ENCODE peak calls at places on chromosome 17, in four cellular contexts. One of them, this sample, is unnamed.

GRCh38 chr17:57724038-57724728 is 20.9 kb downstream of the CCDC182 start:
- DNase-seq in GM12878: peak
- DNase-seq in K562: no peak
- DNase-seq in HL-60: no peak
- DNase-seq in this sample: peak

GRCh38 chr17:57911021-57911420 is 44.2 kb downstream of the CUEDC1 start:
- DNase-seq in HL-60: no peak
- DNase-seq in GM12878: no peak
- DNase-seq in K562: no peak
- DNase-seq in this sample: no peak

GRCh38 chr17:68172461-68172954 is 75.3 kb upstream of the AMZ2 start:
- DNase-seq in K562: peak
- DNase-seq in GM12878: no peak
- DNase-seq in HL-60: peak
- DNase-seq in this sample: no peak

GRCh38 chr17:27892542-27892865 is 661 bp downstream of the LYRM9 start:
- DNase-seq in GM12878: no peak
- DNase-seq in HL-60: no peak
- DNase-seq in K562: peak
- DNase-seq in this sample: no peak

GRCh38 chr17:27449541-27449940 is 6.7 kb upstream of the KSR1 start:
- DNase-seq in K562: no peak
- DNase-seq in HL-60: no peak
- DNase-seq in GM12878: no peak
- DNase-seq in this sample: no peak

GRCh38 chr17:33874617-33875060 is 380.4 kb upstream of the CCL2 start:
- DNase-seq in GM12878: no peak
- DNase-seq in HL-60: peak
- DNase-seq in K562: peak
- DNase-seq in this sample: no peak

GRCh38 chr17:79975498-79976134 is 60.1 kb downstream of the TBC1D16 start:
- DNase-seq in K562: no peak
- DNase-seq in HL-60: no peak
- DNase-seq in GM12878: no peak
- DNase-seq in this sample: no peak

GRCh38 chr17:44794699-44795413 is 35.2 kb downstream of the GJC1 start:
- DNase-seq in GM12878: no peak
- DNase-seq in HL-60: peak
- DNase-seq in K562: peak
- DNase-seq in this sample: no peak

GRCh38 chr17:10612957-10613744 is 44.0 kb downstream of the MYH3 start:
- DNase-seq in GM12878: no peak
- DNase-seq in K562: no peak
- DNase-seq in HL-60: no peak
- DNase-seq in this sample: no peak

GRCh38 chr17:80395402-80396151 is 19.4 kb upstream of the ENDOV start:
- DNase-seq in K562: no peak
- DNase-seq in GM12878: no peak
- DNase-seq in HL-60: peak
- DNase-seq in this sample: no peak

GRCh38 chr17:6711681-6712057 is 1.5 kb downstream of the SLC13A5 start:
- DNase-seq in GM12878: no peak
- DNase-seq in HL-60: peak
- DNase-seq in K562: no peak
- DNase-seq in this sample: no peak

GRCh38 chr17:80848449-80849102 is 143.1 kb upstream of the CHMP6 start:
- DNase-seq in K562: no peak
- DNase-seq in HL-60: no peak
- DNase-seq in GM12878: no peak
- DNase-seq in this sample: no peak

GRCh38 chr17:67420994-67421393 is 43.9 kb downstream of the PITPNC1 start:
- DNase-seq in GM12878: no peak
- DNase-seq in HL-60: no peak
- DNase-seq in K562: no peak
- DNase-seq in this sample: no peak

GRCh38 chr17:17152385-17152784 is 53.7 kb downstream of the PLD6 start:
- DNase-seq in GM12878: no peak
- DNase-seq in HL-60: no peak
- DNase-seq in K562: no peak
- DNase-seq in this sample: no peak

GRCh38 chr17:17603178-17603894 is 11.8 kb upstream of the PEMT start:
- DNase-seq in HL-60: no peak
- DNase-seq in GM12878: no peak
- DNase-seq in K562: no peak
- DNase-seq in this sample: no peak

GRCh38 chr17:37360632-37361031 is 15.2 kb upstream of the C17orf78 start:
- DNase-seq in HL-60: no peak
- DNase-seq in GM12878: no peak
- DNase-seq in K562: no peak
- DNase-seq in this sample: no peak

GRCh38 chr17:50424246-50425000 is 1.6 kb upstream of the ACSF2 start:
- DNase-seq in K562: no peak
- DNase-seq in HL-60: no peak
- DNase-seq in GM12878: no peak
- DNase-seq in this sample: no peak

GRCh38 chr17:60941028-60941427 is 263.4 kb downstream of the BCAS3 start:
- DNase-seq in K562: peak
- DNase-seq in HL-60: no peak
- DNase-seq in GM12878: no peak
- DNase-seq in this sample: no peak

DNA sequence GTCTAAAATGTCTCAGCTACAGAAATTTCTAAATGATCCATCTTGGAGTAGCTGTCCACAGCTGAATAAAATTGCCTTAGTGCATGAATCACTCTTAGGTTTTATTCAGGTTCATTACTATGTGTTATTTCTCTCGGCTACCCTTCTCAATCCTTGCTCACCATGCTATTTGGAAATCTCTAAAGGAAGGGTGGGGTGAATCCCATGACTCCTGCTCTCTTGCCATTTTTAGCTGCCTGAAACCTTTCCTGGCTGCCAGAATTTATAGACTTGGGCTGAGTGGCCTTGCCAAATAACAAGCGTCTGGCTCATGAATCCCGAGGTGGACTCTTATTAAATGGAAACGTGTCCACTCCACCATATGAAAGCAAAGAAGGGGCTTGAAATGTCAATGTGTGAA is 936.1 kb upstream of the SOX9 start:
- DNase-seq in HL-60: no peak
- DNase-seq in GM12878: no peak
- DNase-seq in K562: no peak
- DNase-seq in this sample: no peak
- TF ChIP-seq SPI1 in HL-60: no peak
- TF ChIP-seq SPI1 in GM12878: no peak
- TF ChIP-seq SPI1 in K562: no peak
- TF ChIP-seq SPI1 in this sample: no peak

DNA sequence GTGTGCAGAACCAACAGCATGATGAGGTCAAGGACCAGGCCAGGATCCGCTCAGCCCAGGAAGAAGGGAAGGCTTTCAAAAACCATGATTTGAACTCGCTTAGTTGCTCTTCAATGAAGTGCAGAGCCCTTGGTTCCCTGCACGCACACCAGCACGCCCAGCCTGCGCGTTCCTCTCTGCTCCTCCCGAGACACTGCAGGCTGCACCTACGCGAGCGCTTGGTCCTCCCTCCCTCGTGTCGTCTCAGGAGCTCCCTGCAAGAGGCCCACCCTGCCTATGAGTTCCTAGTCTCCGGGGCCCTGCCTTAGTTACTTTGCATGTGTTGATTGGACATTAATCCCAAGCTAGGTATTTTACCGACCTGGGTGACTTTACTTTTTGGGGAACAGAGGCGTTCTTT is 132.9 kb upstream of the TNRC6C start:
- DNase-seq in GM12878: no peak
- DNase-seq in HL-60: no peak
- DNase-seq in K562: no peak
- DNase-seq in this sample: no peak
- TF ChIP-seq SPI1 in GM12878: no peak
- TF ChIP-seq SPI1 in HL-60: no peak
- TF ChIP-seq SPI1 in K562: no peak
- TF ChIP-seq SPI1 in this sample: no peak

DNA sequence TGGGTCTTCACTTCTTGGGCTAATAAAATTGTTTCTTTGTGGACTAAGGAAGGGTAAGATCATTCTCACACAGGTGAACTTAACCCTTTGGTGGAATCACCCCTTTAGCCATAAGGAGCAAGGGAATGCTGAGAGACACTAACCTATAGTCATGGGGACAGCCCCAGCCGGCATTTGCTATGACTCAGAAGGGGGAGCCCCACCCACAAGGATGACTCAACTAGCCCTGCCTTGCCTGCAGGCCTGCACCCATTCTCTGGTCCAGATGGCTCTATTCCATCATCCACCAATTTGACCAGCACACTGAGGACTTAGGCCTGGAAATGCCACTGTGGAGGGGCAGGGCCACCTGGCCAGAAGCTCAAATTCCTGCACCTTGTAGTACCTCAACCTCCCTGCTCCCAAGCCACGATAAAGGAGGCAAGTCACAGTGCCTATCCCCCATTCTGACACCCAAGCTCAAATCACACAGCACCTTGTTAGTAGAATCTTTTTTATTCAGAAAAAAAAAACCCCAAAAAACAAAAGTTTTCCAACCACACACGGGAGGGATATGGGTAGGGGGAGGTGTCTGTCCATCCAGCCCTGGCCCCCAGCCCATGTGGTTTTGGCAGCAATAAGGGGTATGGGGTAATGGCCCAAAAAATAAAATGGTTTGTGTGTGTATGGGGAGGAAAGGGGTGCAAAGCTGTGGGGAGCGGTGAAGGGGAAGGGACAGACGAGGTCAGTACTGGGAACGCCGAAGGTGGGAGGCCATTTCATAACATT is 3.0 kb downstream of the PFN1 start:
- DNase-seq in K562: peak
- DNase-seq in GM12878: peak
- DNase-seq in HL-60: peak
- DNase-seq in this sample: no peak
- TF ChIP-seq SPI1 in K562: no peak
- TF ChIP-seq SPI1 in GM12878: no peak
- TF ChIP-seq SPI1 in HL-60: no peak
- TF ChIP-seq SPI1 in this sample: no peak

GRCh38 chr17:59400858-59401257 is 69.4 kb downstream of the YPEL2 start:
- DNase-seq in K562: no peak
- DNase-seq in GM12878: no peak
- DNase-seq in HL-60: no peak
- DNase-seq in this sample: no peak
- TF ChIP-seq SPI1 in K562: no peak
- TF ChIP-seq SPI1 in GM12878: no peak
- TF ChIP-seq SPI1 in HL-60: no peak
- TF ChIP-seq SPI1 in this sample: no peak

This sample was measured in GM12891.